ENCODE peak calls at places on chromosomes 5 and 9, in five cellular contexts. F, Z, K, M and L are unnamed samples.
A peak's percentile ranks its signal among the peaks of the same experiment; 100 is the strongest.

GRCh38 chr9:138061631-138062030 is 184.0 kb downstream of the CACNA1B start:
- DNase-seq in F (no peak), Z (no peak), K (no peak), M (no peak), L (no peak)

GRCh38 chr9:126474786-126475485 is 138.8 kb upstream of the LMX1B start:
- DNase-seq in F (no peak), Z (no peak), K (no peak), M (no peak), L (no peak)

GRCh38 chr5:153456993-153457392 is 33.5 kb upstream of the GRIA1 start:
- DNase-seq in F (no peak), Z (no peak), K (no peak), M (no peak), L (no peak)

GRCh38 chr9:35348109-35348508 is 141.8 kb upstream of the RUSC2 start:
- DNase-seq in F (no peak), Z (no peak), K (no peak), M (no peak), L (no peak)

GRCh38 chr9:107274953-107275422 is 8.1 kb upstream of the RAD23B start:
- DNase-seq in F (no peak), Z (no peak), K (peak; percentile 57), M (no peak), L (no peak)

GRCh38 chr5:150486402-150487198 is 21.3 kb upstream of the NDST1 start:
- DNase-seq in F (no peak), Z (no peak), K (peak; percentile 71), M (peak; percentile 86), L (peak; percentile 72)

GRCh38 chr5:174990909-174991308 is 266.5 kb downstream of the MSX2 start:
- DNase-seq in F (no peak), Z (no peak), K (no peak), M (no peak), L (no peak)

GRCh38 chr9:115694014-115694413 is 459.6 kb upstream of the PAPPA start:
- DNase-seq in F (peak; percentile 57), Z (no peak), K (peak; percentile 11), M (peak; percentile 52), L (no peak)

GRCh38 chr9:69976165-69976564 is 67.5 kb upstream of the MAMDC2 start:
- DNase-seq in F (no peak), Z (no peak), K (no peak), M (no peak), L (no peak)

GRCh38 chr5:532521-533242 is 8.4 kb upstream of the SLC9A3 start:
- DNase-seq in F (no peak), Z (no peak), K (peak; percentile 40), M (no peak), L (no peak)

GRCh38 chr9:130824616-130825015 is 10.4 kb upstream of the ABL1 start:
- DNase-seq in F (no peak), Z (no peak), K (no peak), M (no peak), L (no peak)

GRCh38 chr5:160543395-160543794 is 121.7 kb downstream of the PTTG1 start:
- DNase-seq in F (no peak), Z (no peak), K (no peak), M (no peak), L (no peak)

GRCh38 chr5:125056641-125057345 is 310.4 kb upstream of the ZNF608 start:
- DNase-seq in F (no peak), Z (no peak), K (no peak), M (no peak), L (no peak)

GRCh38 chr5:139851558-139851957 is 56.0 kb downstream of the PSD2 start:
- DNase-seq in F (no peak), Z (no peak), K (no peak), M (no peak), L (no peak)

GRCh38 chr9:116490321-116490720 is 196.8 kb upstream of the TRIM32 start:
- DNase-seq in F (no peak), Z (no peak), K (no peak), M (no peak), L (no peak)

GRCh38 chr9:122819326-122819725 is 9.1 kb downstream of the PDCL start:
- DNase-seq in F (no peak), Z (no peak), K (no peak), M (no peak), L (no peak)

GRCh38 chr9:129888085-129888808 is 53.0 kb downstream of the USP20 start:
- DNase-seq in F (no peak), Z (peak; percentile 100), K (no peak), M (no peak), L (no peak)

GRCh38 chr5:149647334-149647733 is 66.0 kb downstream of the ARHGEF37 start:
- DNase-seq in F (no peak), Z (no peak), K (no peak), M (no peak), L (no peak)

GRCh38 chr5:168443950-168444700 is 42.1 kb upstream of the RARS1 start:
- DNase-seq in F (no peak), Z (no peak), K (no peak), M (no peak), L (no peak)

GRCh38 chr9:134863941-134864820 is 16.4 kb upstream of the FCN2 start:
- DNase-seq in F (no peak), Z (no peak), K (no peak), M (no peak), L (no peak)

GRCh38 chr9:2765250-2765880 is 48.1 kb downstream of the KCNV2 start:
- DNase-seq in F (no peak), Z (no peak), K (no peak), M (no peak), L (no peak)
- TF ChIP-seq SUZ12 in F (no peak), Z (no peak), K (no peak), M (no peak), L (no peak)

DNA sequence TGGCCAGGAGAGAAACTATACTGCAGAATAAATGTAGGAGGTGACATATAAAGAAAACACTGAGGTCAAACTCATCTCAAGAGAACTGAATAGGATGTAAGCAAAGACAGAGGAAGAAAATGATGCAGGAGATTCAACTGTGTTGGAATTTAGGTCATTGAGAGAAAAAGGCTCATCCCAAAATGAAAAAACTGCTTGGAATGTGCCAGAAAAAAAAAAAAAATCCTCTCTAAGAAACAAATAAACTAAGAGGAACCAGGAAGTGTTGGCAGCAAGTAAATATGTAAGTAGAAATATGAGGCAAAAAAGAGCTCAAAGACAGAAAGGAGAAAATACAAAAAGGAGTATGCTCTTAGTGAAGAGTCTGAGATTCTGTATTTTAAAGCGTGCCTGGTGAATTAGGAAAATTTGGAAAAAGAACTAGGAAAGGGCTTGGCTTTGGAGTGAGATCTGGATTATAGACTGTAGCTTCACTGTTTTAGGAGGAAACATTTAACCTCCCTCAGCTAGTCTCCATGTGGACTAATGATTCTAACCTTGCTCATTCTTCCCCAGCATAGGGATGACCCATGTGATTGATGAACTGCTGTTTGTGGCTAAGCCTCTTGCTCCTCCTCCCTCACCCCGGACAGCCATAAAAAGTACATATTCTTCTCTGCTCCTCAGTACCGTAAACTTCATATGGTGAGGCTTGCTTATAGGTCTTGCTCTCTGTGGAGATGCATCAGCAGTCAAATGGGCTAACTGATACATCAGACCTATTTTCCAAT is 185.6 kb upstream of the POU5F2 start:
- DNase-seq in F (no peak), Z (no peak), K (no peak), M (no peak), L (peak; percentile 8)
- TF ChIP-seq SUZ12 in F (no peak), Z (no peak), K (no peak), M (no peak), L (no peak)

DNA sequence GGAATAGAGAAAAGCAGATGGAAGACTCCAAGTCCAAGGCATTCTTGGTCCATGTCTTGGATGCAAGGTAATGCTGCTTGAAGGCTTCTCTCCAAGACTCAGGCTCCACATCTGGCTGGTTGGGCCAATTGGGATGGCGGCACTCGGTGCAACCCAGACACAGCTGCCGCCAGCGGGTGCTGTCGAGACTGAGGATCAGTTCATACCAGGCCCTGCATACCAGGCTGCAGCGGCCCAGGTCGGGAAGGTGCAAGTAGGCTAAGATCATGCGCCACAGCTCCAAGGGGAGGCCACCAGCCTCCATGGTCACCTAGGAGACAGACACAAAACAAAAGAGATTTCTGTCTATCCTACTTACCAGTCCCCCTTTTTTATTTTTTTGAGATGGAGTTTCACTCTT is 34.7 kb downstream of the FBXO10 start:
- DNase-seq in F (no peak), Z (no peak), K (no peak), M (no peak), L (no peak)
- TF ChIP-seq SUZ12 in F (no peak), Z (no peak), K (no peak), M (no peak), L (no peak)

DNA sequence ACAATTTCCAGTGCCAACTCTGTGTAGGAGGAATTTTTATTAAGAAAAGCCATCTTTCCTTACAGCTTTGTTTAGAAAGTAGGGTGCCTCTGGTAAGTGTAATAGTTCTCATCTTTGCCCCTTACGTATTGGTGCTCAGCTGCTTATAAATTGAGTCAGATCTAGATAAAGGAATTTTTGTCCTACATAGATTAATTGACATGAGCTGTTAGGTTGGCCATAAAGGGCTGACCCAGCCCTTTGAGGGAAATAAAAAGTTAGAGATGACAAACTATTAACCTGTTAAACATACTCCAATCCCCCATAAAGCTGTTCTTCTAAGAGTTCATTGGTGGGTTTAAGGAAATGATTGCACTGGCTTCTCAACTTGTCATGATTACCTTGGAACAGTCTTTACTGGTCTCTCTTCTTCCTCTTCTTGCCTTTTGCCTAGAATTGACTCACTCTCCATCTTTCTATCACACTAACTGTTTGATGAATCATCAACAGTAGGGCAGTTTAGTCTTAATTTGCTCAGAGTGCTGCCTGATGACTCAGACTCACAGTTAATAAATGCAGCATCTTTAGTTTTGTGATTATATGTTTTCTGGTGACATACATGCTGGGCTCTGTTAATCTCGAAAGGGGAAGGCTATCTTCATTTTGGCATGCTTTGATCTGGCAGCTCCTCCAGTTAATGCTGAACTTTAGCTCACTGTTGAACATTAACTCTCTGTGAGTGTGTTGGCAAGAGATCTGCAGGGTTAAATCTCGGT is 51.7 kb downstream of the ARHGAP26 start:
- DNase-seq in F (no peak), Z (no peak), K (peak; percentile 85), M (no peak), L (no peak)
- TF ChIP-seq SUZ12 in F (no peak), Z (no peak), K (no peak), M (no peak), L (no peak)